ENCODE peak calls at places on chromosome 7, in six cellular contexts. V, T, W, X, H and I are unnamed samples.

GRCh38 chr7:22723642-22724041 is 3.4 kb upstream of the IL6 start:
- DNase-seq in V (no peak), H (no peak), X (no peak), W (no peak), T (no peak), I (no peak)

GRCh38 chr7:26379711-26380110 is 88.0 kb downstream of the SNX10 start:
- DNase-seq in T (no peak), V (no peak), H (no peak), W (no peak), X (no peak), I (no peak)

GRCh38 chr7:100126239-100126930 is 382 bp upstream of the MBLAC1 start:
- DNase-seq in V (no peak), X (no peak), H (no peak), W (no peak), T (no peak), I (no peak)

GRCh38 chr7:149839933-149840332 is 1.8 kb downstream of the ZNF862 start:
- DNase-seq in H (no peak), T (no peak), V (no peak), X (no peak), W (no peak), I (no peak)

GRCh38 chr7:12766416-12766815 is 79.0 kb downstream of the ARL4A start:
- DNase-seq in T (no peak), H (no peak), W (no peak), X (no peak), V (no peak), I (no peak)

GRCh38 chr7:105680505-105681187 is 99.4 kb upstream of the EFCAB10 start:
- DNase-seq in T (no peak), X (peak; percentile 68), V (no peak), H (no peak), W (no peak), I (no peak)

GRCh38 chr7:130486963-130487324 is 4.9 kb upstream of the MEST start:
- DNase-seq in H (no peak), T (no peak), V (no peak), W (no peak), X (no peak), I (no peak)

GRCh38 chr7:57404343-57404966 is 45.5 kb upstream of the ZNF716 start:
- DNase-seq in V (peak; percentile 5), H (no peak), X (no peak), T (no peak), W (no peak), I (no peak)

GRCh38 chr7:69283421-69283820 is 314.9 kb upstream of the AUTS2 start:
- DNase-seq in T (no peak), H (no peak), W (no peak), V (no peak), X (no peak), I (no peak)

GRCh38 chr7:123571187-123571586 is 13.6 kb upstream of the NDUFA5 start:
- DNase-seq in V (no peak), T (no peak), H (no peak), W (no peak), X (no peak), I (no peak)

GRCh38 chr7:102426268-102427031 is 6.9 kb upstream of the ORAI2 start:
- DNase-seq in X (no peak), V (no peak), H (no peak), T (no peak), W (peak; percentile 89), I (no peak)

GRCh38 chr7:71497233-71497946 is 365.4 kb downstream of the GALNT17 start:
- DNase-seq in V (no peak), X (no peak), H (no peak), W (no peak), T (no peak), I (no peak)

GRCh38 chr7:24911213-24911603 is 68.8 kb downstream of the OSBPL3 start:
- DNase-seq in X (no peak), T (no peak), V (peak; percentile 62), W (peak; percentile 45), H (no peak), I (no peak)

GRCh38 chr7:129225931-129226572 is 1.2 kb downstream of the AHCYL2 start:
- DNase-seq in H (no peak), T (no peak), V (peak; percentile 48), X (no peak), W (no peak), I (no peak)

GRCh38 chr7:137935849-137936508 is 65.9 kb downstream of the CREB3L2 start:
- DNase-seq in W (peak; percentile 28), T (no peak), X (no peak), H (no peak), V (peak; percentile 79), I (no peak)

GRCh38 chr7:157467496-157468212 is 130.8 kb downstream of the DNAJB6 start:
- DNase-seq in T (no peak), X (no peak), W (no peak), V (peak; percentile 58), H (no peak), I (peak; percentile 40)

GRCh38 chr7:113424463-113424862 is 306.1 kb upstream of the SMIM30 start:
- DNase-seq in H (no peak), V (no peak), W (no peak), T (no peak), X (no peak), I (no peak)

GRCh38 chr7:26782501-26782900 is 81.9 kb downstream of the SKAP2 start:
- DNase-seq in T (no peak), X (no peak), H (no peak), W (no peak), V (no peak), I (no peak)

GRCh38 chr7:109126404-109127050 is 556.9 kb downstream of the DNAJB9 start:
- DNase-seq in V (no peak), T (peak; percentile 43), X (no peak), W (no peak), H (no peak), I (no peak)

GRCh38 chr7:148964510-148965267 is 63.6 kb downstream of the PDIA4 start:
- DNase-seq in X (no peak), W (no peak), H (no peak), V (peak; percentile 63), T (no peak), I (no peak)

GRCh38 chr7:77330169-77330882 is 85.8 kb downstream of the GSAP start:
- DNase-seq in H (no peak), V (no peak), X (no peak), T (no peak), W (peak; percentile 86), I (no peak)

GRCh38 chr7:138027100-138027499 is 25.2 kb upstream of the CREB3L2 start:
- DNase-seq in T (no peak), X (no peak), H (no peak), V (no peak), W (no peak), I (no peak)

GRCh38 chr7:1694981-1695511 is 25.0 kb downstream of the ELFN1 start:
- DNase-seq in V (no peak), W (no peak), T (no peak), H (peak; percentile 11), X (no peak), I (no peak)

GRCh38 chr7:1693419-1693990 is 23.4 kb downstream of the ELFN1 start:
- DNase-seq in T (no peak), X (no peak), W (no peak), H (peak; percentile 20), V (no peak), I (peak; percentile 53)

GRCh38 chr7:1692500-1693418 is 22.7 kb downstream of the ELFN1 start:
- DNase-seq in V (no peak), X (no peak), H (no peak), W (no peak), T (no peak), I (no peak)

GRCh38 chr7:1694551-1694950 is 24.5 kb downstream of the ELFN1 start:
- DNase-seq in X (no peak), W (no peak), T (no peak), H (no peak), V (no peak), I (no peak)

GRCh38 chr7:1693991-1694524 is 24.0 kb downstream of the ELFN1 start:
- DNase-seq in T (peak; percentile 87), W (no peak), V (peak; percentile 36), H (peak; percentile 82), X (no peak), I (no peak)
- TF ChIP-seq CREB1 in T (peak; percentile 78), W (no peak), V (no peak), H (no peak), X (no peak), I (peak; percentile 78)

DNA sequence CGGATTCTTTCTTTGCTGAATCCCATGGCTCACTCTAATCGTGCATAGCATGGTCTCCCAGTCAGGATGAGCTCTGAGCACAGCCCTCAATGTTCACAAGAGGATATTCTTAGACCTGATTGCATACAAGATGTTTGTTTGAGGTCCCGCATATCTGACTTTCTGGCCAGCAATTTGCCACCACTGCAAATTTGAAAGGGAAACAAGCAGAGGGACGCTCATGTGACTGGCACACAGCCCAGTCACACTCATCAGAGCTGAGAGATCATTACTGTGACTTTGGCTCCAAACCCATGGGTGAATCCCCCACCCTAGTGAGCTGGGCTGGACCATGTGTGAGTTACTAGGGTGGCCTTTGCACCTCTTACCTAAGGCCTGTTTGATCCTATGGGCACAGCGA is 9.9 kb downstream of the TAS2R41 start:
- DNase-seq in W (no peak), X (peak; percentile 8), H (no peak), T (no peak), V (no peak), I (no peak)
- TF ChIP-seq CREB1 in W (no peak), X (no peak), H (no peak), T (no peak), V (no peak), I (no peak)

GRCh38 chr7:115005241-115005640 is 83.3 kb downstream of the MDFIC start:
- DNase-seq in W (no peak), H (no peak), V (no peak), X (no peak), T (no peak), I (no peak)

GRCh38 chr7:115007751-115008150 is 85.9 kb downstream of the MDFIC start:
- DNase-seq in V (no peak), X (no peak), W (no peak), T (no peak), H (no peak), I (no peak)

GRCh38 chr7:115005942-115006341 is 84.0 kb downstream of the MDFIC start:
- DNase-seq in V (no peak), T (peak; percentile 75), H (peak; percentile 61), X (peak; percentile 33), W (no peak), I (peak; percentile 69)

GRCh38 chr7:115008465-115009114 is 86.7 kb downstream of the MDFIC start:
- DNase-seq in X (no peak), V (no peak), H (no peak), T (no peak), W (no peak), I (no peak)

GRCh38 chr7:115004121-115004520 is 82.2 kb downstream of the MDFIC start:
- DNase-seq in X (no peak), T (no peak), H (no peak), V (no peak), W (no peak), I (no peak)
- TF ChIP-seq CREB1 in X (no peak), T (no peak), H (no peak), V (no peak), W (no peak), I (no peak)

DNA sequence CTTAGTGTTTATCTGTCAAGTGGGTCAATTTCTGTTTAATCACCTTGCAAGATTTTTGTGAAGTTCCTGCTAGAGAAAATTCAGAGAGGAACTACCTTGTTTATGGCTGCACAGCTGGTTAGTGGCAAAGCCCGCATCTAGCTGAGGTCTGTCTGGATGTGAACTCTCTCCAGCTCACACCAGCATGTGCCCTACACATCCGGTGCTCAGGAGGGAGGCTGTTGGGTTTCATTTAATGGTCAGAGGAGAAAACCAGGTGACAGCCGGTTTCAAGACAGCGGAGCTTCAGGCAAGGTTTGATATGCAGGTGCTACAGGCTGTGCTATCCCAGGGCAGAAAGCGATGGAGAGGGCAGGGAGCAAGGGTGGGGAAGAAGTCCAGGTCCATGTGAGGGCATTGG is 351.1 kb downstream of the ACTR3B start:
- DNase-seq in X (no peak), W (no peak), H (no peak), V (no peak), T (no peak), I (no peak)
- TF ChIP-seq CREB1 in X (no peak), W (no peak), H (no peak), V (no peak), T (no peak), I (no peak)